ENCODE peak calls at places on chromosome 21, in ten cellular contexts. D is HepG2, H is spleen, X is transverse colon, V is SK-N-SH, O is GM23338, U is stomach, N is esophagus muscularis mucosa, W is GM12878, Q is HCT116. M is an unnamed sample.

GRCh38 chr21:40706161-40706560 is 140.8 kb downstream of the DSCAM start:
- DNase-seq in Q (no peak), N (no peak), O (no peak), V (no peak), D (no peak), W (no peak), X (no peak), H (no peak), U (no peak), M (no peak)

GRCh38 chr21:35974801-35975200 is 85.5 kb downstream of the SETD4 start:
- DNase-seq in U (no peak), H (no peak), W (no peak), X (no peak), V (no peak), N (no peak), D (peak), O (no peak), Q (peak), M (no peak)

GRCh38 chr21:29376556-29376955 is 77.8 kb downstream of the BACH1 start:
- DNase-seq in U (peak), V (no peak), O (peak), Q (peak), W (no peak), H (peak), N (no peak), D (peak), X (peak), M (no peak)

GRCh38 chr21:36254106-36254941 is 65.7 kb upstream of the MORC3 start:
- DNase-seq in U (no peak), X (no peak), W (no peak), H (no peak), D (peak), O (peak), Q (no peak), N (no peak), V (no peak), M (no peak)

GRCh38 chr21:36504067-36505058 is 24.4 kb upstream of the CLDN14 start:
- DNase-seq in O (peak), H (no peak), Q (peak), D (peak), X (peak), U (no peak), W (no peak), N (no peak), V (peak), M (no peak)

GRCh38 chr21:43812139-43812821 is 22.9 kb downstream of the RRP1 start:
- DNase-seq in H (no peak), V (no peak), O (no peak), U (peak), X (peak), Q (no peak), W (no peak), N (no peak), D (peak), M (no peak)

GRCh38 chr21:39911792-39912191 is 44.6 kb downstream of the PCP4 start:
- DNase-seq in H (no peak), W (no peak), V (no peak), U (no peak), D (no peak), O (no peak), Q (no peak), N (no peak), X (no peak), M (no peak)

GRCh38 chr21:17775431-17776126 is 43.6 kb downstream of the C21orf91 start:
- DNase-seq in Q (no peak), V (no peak), N (no peak), O (no peak), H (peak), D (peak), W (peak), U (no peak), X (peak), M (no peak)

GRCh38 chr21:28832013-28832714 is 160.5 kb downstream of the LTN1 start:
- DNase-seq in H (no peak), W (no peak), V (no peak), N (no peak), O (no peak), D (peak), Q (no peak), X (no peak), U (no peak), M (no peak)

DNA sequence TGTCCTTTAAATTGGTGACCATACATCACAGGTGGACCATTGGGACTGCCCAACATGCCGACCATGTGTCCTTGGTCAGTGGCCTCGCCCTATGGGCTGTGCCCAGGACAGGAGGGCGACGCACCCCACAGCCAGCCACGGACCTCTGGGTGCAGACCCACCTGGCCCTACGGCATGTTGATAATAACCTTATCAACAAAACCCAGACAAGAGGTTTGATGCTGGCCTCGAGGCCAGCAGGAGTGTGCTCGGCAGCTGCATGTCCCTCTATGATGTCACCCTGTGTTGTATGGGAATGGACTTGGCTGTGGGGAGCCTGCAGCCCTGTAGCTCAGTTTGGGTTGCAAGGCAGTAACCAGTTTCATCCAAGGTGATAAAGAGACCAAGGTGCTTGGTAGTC is 32.1 kb downstream of the SLC37A1 start:
- DNase-seq in D (no peak), U (no peak), V (no peak), N (no peak), W (no peak), H (peak), X (no peak), O (no peak), Q (no peak), M (no peak)
- H3K27ac ChIP-seq in D (no peak), U (no peak), V (no peak), N (no peak), W (no peak), H (no peak), X (no peak), O (no peak), Q (no peak), M (no peak)

GRCh38 chr21:16330340-16331319 is 600.8 kb downstream of the USP25 start:
- DNase-seq in V (peak), O (peak), X (no peak), Q (peak), D (peak), U (no peak), W (no peak), H (no peak), N (no peak), M (peak)
- TF ChIP-seq POLR2AphosphoS5 in V (no peak), O (no peak), X (no peak), Q (no peak), D (no peak), U (no peak), W (no peak), H (no peak), N (no peak), M (no peak)

GRCh38 chr21:45973475-45974072 is 8.0 kb upstream of the COL6A1 start:
- DNase-seq in U (peak), N (no peak), X (peak), H (peak), D (peak), V (peak), O (peak), W (no peak), Q (peak), M (peak)
- H3K4me3 ChIP-seq in U (peak), N (peak), X (peak), H (peak), D (peak), V (peak), O (peak), W (peak), Q (peak), M (peak)

DNA sequence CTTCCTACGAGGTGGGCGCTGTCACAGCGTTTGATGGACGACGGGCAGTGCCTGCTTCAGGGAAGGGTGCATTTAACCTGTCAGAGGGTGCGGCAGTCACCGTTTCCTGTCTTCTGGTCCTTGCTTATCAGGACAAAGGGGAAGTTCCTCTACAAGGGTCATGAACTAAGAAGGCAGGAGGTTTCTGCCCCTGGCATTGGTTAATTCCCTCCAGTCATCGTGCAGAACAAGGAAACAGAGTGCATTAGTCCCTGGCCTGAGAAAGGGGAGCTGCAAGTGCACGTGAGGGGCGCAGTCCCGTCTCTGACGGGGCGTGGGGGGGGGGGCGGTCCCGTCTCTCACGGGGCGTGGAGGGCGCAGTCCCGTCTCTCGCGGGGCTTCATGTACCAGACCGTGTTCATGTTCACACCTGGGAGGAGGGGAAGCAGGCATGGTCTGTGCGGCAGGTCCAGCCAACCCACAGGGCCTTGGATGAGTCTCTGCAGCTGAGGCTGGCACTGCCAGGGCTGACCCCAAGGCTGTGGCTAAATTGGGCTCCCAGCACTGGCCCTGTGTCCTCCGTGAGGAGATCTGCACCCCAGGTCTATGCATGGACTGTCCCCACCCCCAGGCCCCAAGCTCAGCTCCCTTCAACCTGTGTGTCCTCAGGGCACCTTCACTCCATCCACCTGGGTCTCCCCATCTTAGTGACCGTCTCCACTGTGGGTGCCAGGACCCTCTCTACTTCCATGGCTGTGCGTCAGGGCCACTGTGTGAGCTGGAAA is 89.2 kb upstream of the COL6A1 start:
- DNase-seq in N (no peak), Q (no peak), V (no peak), D (no peak), X (peak), H (peak), W (no peak), O (no peak), U (no peak), M (no peak)
- H3K27ac ChIP-seq in N (peak), Q (no peak), V (peak), D (no peak), X (peak), H (peak), W (no peak), O (no peak), U (no peak), M (no peak)

GRCh38 chr21:25961042-25961441 is 209.5 kb downstream of the APP start:
- DNase-seq in H (no peak), D (no peak), U (no peak), N (no peak), O (peak), Q (no peak), W (no peak), X (no peak), V (no peak), M (no peak)
- TF ChIP-seq POLR2AphosphoS5 in H (no peak), D (no peak), U (no peak), N (no peak), O (no peak), Q (no peak), W (no peak), X (no peak), V (no peak), M (no peak)

GRCh38 chr21:15729346-15729673 is 472 bp upstream of the USP25 start:
- DNase-seq in D (no peak), W (no peak), Q (no peak), V (no peak), U (no peak), X (no peak), H (no peak), O (no peak), N (no peak), M (no peak)
- H3K4me3 ChIP-seq in D (peak), W (peak), Q (peak), V (peak), U (peak), X (peak), H (peak), O (peak), N (peak), M (peak)

DNA sequence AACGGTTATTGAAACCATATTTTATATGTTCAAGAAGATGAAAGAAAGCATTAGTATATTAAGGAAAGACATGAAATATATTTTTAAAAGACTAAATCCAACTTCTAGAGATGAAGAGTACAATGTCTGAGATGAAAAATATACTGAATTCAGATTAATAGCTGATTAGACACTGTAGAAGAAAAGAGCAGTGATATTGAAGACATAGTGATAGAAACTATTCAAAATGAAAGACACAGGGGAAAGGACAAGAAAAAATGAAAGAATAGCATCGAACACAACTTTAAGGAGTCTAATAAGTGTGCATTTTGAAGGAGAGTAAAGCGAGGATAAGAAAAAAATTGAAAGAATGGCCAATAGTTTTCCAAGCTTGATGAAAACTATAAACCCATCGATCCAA is 11.2 kb upstream of the IFNAR1 start:
- DNase-seq in D (no peak), V (no peak), N (no peak), Q (no peak), U (no peak), X (no peak), O (no peak), H (no peak), W (no peak), M (no peak)
- H3K27ac ChIP-seq in D (no peak), V (no peak), N (no peak), Q (no peak), U (no peak), X (no peak), O (no peak), H (no peak), W (no peak), M (no peak)

GRCh38 chr21:41923641-41924342 is 30.0 kb downstream of the C2CD2 start:
- DNase-seq in H (no peak), W (no peak), U (no peak), D (no peak), N (no peak), V (no peak), O (no peak), Q (no peak), X (no peak), M (peak)
- TF ChIP-seq POLR2AphosphoS5 in H (peak), W (no peak), U (peak), D (no peak), N (no peak), V (no peak), O (no peak), Q (no peak), X (no peak), M (no peak)

DNA sequence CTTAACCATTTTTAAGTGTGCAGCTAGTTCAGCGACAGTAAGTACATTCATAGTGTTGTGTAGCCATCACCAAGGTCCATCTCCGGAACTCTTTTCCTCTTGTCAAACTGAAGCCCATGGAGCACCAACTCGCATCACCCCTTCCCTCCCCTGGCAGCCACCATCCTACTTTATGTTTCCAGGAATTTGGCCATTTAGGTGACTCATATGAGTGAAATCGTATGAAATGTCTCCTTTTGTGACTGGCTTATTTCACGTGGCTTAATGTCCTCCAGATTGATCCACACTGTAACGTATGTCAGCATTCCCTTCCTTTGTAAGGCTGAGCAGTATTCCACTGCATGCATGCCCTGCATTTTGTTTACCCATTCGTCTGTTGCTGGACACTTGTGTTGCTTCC is 2.5 kb downstream of the COL6A2 start:
- DNase-seq in D (no peak), W (no peak), H (no peak), N (peak), O (no peak), V (no peak), Q (no peak), X (peak), U (peak), M (no peak)
- H3K4me3 ChIP-seq in D (no peak), W (no peak), H (peak), N (peak), O (no peak), V (no peak), Q (no peak), X (no peak), U (peak), M (no peak)

GRCh38 chr21:37737497-37737896 is 178.8 kb downstream of the KCNJ6 start:
- DNase-seq in V (no peak), U (no peak), W (no peak), D (no peak), H (no peak), X (no peak), O (no peak), Q (no peak), N (no peak), M (no peak)

GRCh38 chr21:37732927-37733326 is 183.3 kb downstream of the KCNJ6 start:
- DNase-seq in H (no peak), X (no peak), O (no peak), W (no peak), U (no peak), N (no peak), V (no peak), Q (no peak), D (no peak), M (no peak)

GRCh38 chr21:37737996-37738395 is 178.3 kb downstream of the KCNJ6 start:
- DNase-seq in V (no peak), Q (no peak), N (no peak), U (no peak), H (no peak), W (no peak), X (no peak), O (no peak), D (no peak), M (no peak)

GRCh38 chr21:37734846-37735245 is 181.4 kb downstream of the KCNJ6 start:
- DNase-seq in N (no peak), O (no peak), D (no peak), X (no peak), H (no peak), V (no peak), Q (no peak), U (no peak), W (no peak), M (no peak)
- H3K27ac ChIP-seq in N (no peak), O (no peak), D (no peak), X (no peak), H (no peak), V (no peak), Q (no peak), U (no peak), W (no peak), M (no peak)

M was measured in SK-N-MC.